ENCODE peak calls at places on chromosomes 7 and 10, in ten cellular contexts. W is GM23338; Z is OCI-LY7; R is A549; V is thoracic aorta; U is mesendoderm; K is HepG2; Y is GM12878; G is fibroblast of lung; X is CD4-positive, alpha-beta memory T cell. C is an unnamed sample. For H3K4me1, the result is how much of the 10 kb centered on the place peaks cover.

GRCh38 chr10:47196691-47197090 is 103.3 kb upstream of the GDF10 start:
- DNase-seq in W (no peak), K (no peak), Y (no peak), V (no peak), R (no peak), X (no peak), U (no peak), G (no peak), Z (no peak), C (no peak)

GRCh38 chr7:105268511-105269392 is 120.0 kb downstream of the SRPK2 start:
- DNase-seq in W (no peak), Y (no peak), X (peak), R (peak), K (peak), U (no peak), G (peak), Z (peak), V (no peak), C (peak)

GRCh38 chr10:123945506-123945905 is 53.9 kb upstream of the CPXM2 start:
- DNase-seq in V (no peak), W (peak), R (no peak), X (no peak), Y (no peak), U (peak), K (no peak), Z (peak), G (no peak), C (no peak)

GRCh38 chr7:22549667-22550513 is 49.9 kb upstream of the STEAP1B start:
- DNase-seq in G (peak), K (peak), W (peak), Y (no peak), V (no peak), X (peak), Z (peak), R (no peak), U (peak), C (peak)

GRCh38 chr10:9608592-9608991 is 1409.1 kb upstream of the CELF2 start:
- DNase-seq in X (no peak), W (peak), R (no peak), Y (no peak), U (peak), V (no peak), Z (peak), K (no peak), G (peak), C (no peak)

GRCh38 chr7:72465521-72465920 is 53.4 kb upstream of the CALN1 start:
- DNase-seq in V (no peak), U (no peak), Z (no peak), Y (no peak), R (no peak), X (no peak), K (no peak), G (no peak), W (no peak), C (no peak)

GRCh38 chr7:120695848-120696247 is 162.1 kb downstream of the TSPAN12 start:
- DNase-seq in U (no peak), X (no peak), K (no peak), Z (no peak), Y (no peak), R (no peak), G (no peak), W (no peak), V (no peak), C (no peak)

GRCh38 chr10:115861864-115862263 is 411.1 kb downstream of the GFRA1 start:
- DNase-seq in V (no peak), K (no peak), X (no peak), Y (no peak), Z (no peak), R (peak), G (peak), U (no peak), W (no peak), C (no peak)

GRCh38 chr10:74674892-74675291 is 151.5 kb upstream of the KAT6B start:
- DNase-seq in Z (no peak), W (no peak), Y (no peak), G (no peak), U (no peak), R (no peak), V (no peak), X (no peak), K (no peak), C (no peak)

GRCh38 chr7:49187543-49188268 is 263.4 kb downstream of the CDC14C start:
- DNase-seq in U (peak), Z (peak), X (no peak), K (no peak), V (no peak), W (peak), R (no peak), Y (no peak), G (no peak), C (no peak)

GRCh38 chr7:151296202-151296992 is 45.2 kb upstream of the NUB1 start:
- DNase-seq in Z (no peak), R (no peak), K (no peak), V (no peak), U (no peak), Y (no peak), W (no peak), X (no peak), G (no peak), C (no peak)

DNA sequence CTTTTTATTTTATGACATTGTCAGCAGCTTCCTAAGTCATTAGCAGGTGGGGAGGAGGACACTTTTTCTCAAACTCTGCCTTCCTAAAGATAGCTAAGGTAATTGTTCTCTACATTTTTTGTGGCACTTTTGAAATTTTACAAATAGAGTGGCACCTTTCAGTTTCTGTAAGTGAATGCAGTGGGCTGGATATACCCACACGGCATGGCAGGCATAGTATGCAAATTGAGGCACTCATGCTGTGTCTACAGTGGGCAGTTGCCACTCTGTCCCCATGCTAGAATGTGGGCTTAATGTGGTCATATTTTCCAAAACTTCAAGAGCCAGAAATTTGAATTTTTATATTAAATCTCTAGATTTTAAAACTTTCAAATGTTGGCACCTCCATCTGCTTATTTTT is 12.8 kb upstream of the SH3PXD2A start:
- DNase-seq in V (no peak), K (no peak), X (no peak), U (no peak), Y (no peak), W (no peak), G (no peak), Z (no peak), R (no peak), C (no peak)
- H3K4me3 ChIP-seq in V (no peak), K (no peak), X (no peak), U (no peak), Y (no peak), W (no peak), G (no peak), Z (no peak), R (no peak), C (no peak)

GRCh38 chr10:55019461-55019860 is 218.4 kb upstream of the PCDH15 start:
- DNase-seq in R (no peak), K (no peak), Z (no peak), W (no peak), X (no peak), V (no peak), Y (no peak), U (no peak), G (peak), C (no peak)

DNA sequence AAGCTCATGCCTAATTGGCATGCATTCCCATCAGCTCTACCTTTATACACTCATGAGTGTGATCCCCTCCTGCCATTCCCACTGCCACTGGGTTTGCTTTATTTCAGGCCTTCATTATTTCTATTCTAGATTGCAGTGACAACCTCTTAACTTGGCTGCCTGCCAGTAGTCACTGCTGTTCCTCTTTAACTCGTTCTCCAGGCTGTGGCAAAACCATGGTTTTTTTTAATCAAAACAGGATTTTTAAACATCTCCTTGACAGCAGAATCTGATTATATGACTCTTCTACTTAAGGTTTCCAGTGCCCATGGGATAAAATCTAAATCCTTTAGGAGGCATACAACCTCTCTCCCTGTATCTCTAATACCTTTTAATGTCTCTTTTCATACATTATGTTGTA is 223.7 kb upstream of the PCDH15 start:
- DNase-seq in X (no peak), V (no peak), K (no peak), Y (no peak), U (no peak), W (no peak), R (no peak), G (peak), Z (no peak), C (no peak)
- H3K4me1 ChIP-seq in X (under half), V (under half), K (under half), Y (under half), U (under half), W (under half), R (under half), G (under half), Z (under half), C (under half)

GRCh38 chr10:112805701-112806100 is 144.3 kb upstream of the TCF7L2 start:
- DNase-seq in Y (no peak), U (no peak), X (no peak), K (peak), G (no peak), Z (no peak), W (no peak), V (no peak), R (no peak), C (no peak)
- H3K27ac ChIP-seq in Y (no peak), U (no peak), X (no peak), K (no peak), G (no peak), Z (no peak), W (no peak), V (no peak), R (peak), C (no peak)

DNA sequence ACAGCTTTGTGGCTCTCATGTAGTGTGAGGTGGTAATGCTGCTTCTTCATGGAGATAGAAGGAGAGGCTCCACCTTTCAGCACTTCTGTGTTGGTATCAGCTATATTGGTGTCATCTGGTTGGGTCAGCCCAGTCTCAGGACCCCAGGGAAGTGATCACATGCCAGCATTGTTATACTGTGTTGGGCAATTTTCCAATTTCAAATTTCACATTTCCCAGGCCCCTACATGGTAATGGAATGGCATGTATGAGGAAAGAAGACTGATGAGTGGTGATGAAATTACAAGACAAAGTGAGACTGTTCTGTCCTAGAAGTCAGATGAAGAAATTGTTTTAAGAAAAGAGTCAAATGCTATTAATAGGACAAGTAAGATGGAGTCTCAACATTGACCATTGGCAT is 3.7 kb upstream of the AKR1C3 start:
- DNase-seq in K (no peak), G (no peak), Y (no peak), V (no peak), R (no peak), W (no peak), U (no peak), X (no peak), Z (no peak), C (no peak)
- H3K4me3 ChIP-seq in K (no peak), G (no peak), Y (no peak), V (no peak), R (no peak), W (no peak), U (no peak), X (no peak), Z (no peak), C (no peak)